ENCODE peak calls at places on chromosomes 6 and 20, in ten cellular contexts. U, B, A, J, I, M, R, V, O and E are unnamed samples.

GRCh38 chr6:2157441-2158127 is 87.8 kb downstream of the GMDS start:
- DNase-seq in R (peak), J (peak), V (peak), B (no peak), I (peak), O (peak), A (no peak), M (no peak), U (no peak), E (peak)

GRCh38 chr6:78513856-78514255 is 353.5 kb upstream of the IRAK1BP1 start:
- DNase-seq in B (no peak), U (no peak), V (no peak), M (peak), I (no peak), O (no peak), R (no peak), A (no peak), J (no peak), E (no peak)

GRCh38 chr6:33746651-33747100 is at the start of gene IP6K3:
- DNase-seq in O (no peak), U (no peak), V (no peak), J (no peak), R (no peak), B (no peak), A (peak), I (peak), M (no peak), E (no peak)

GRCh38 chr6:26016326-26017275 is 54.0 kb downstream of the TRIM38 start:
- DNase-seq in M (no peak), J (peak), A (peak), V (peak), O (peak), U (no peak), I (peak), R (peak), B (no peak), E (peak)

GRCh38 chr6:112429226-112429625 is 82.1 kb downstream of the RFPL4B start:
- DNase-seq in A (no peak), B (no peak), M (no peak), O (peak), R (peak), U (no peak), J (peak), I (no peak), V (no peak), E (peak)

GRCh38 chr20:1757072-1757471 is 99.5 kb upstream of the SIRPG start:
- DNase-seq in A (no peak), O (peak), I (no peak), B (no peak), J (no peak), V (peak), R (no peak), U (no peak), M (no peak), E (no peak)

GRCh38 chr20:36015806-36016401 is 47.5 kb downstream of the CNBD2 start:
- DNase-seq in R (no peak), B (no peak), O (no peak), J (no peak), V (no peak), A (no peak), U (no peak), M (no peak), I (no peak), E (no peak)

GRCh38 chr20:45836841-45837240 is 3.2 kb downstream of the SNX21 start:
- DNase-seq in O (peak), R (peak), A (no peak), I (peak), M (no peak), B (no peak), J (no peak), V (no peak), U (no peak), E (no peak)

GRCh38 chr6:113129991-113130390 is 727.2 kb upstream of the MARCKS start:
- DNase-seq in M (no peak), V (no peak), A (no peak), R (no peak), I (no peak), J (no peak), O (no peak), U (no peak), B (no peak), E (no peak)

GRCh38 chr6:3317741-3318211 is 59.0 kb downstream of the PSMG4 start:
- DNase-seq in M (no peak), B (no peak), A (no peak), U (no peak), R (no peak), O (no peak), J (peak), I (peak), V (peak), E (no peak)

GRCh38 chr20:64084209-64085152 is at the start of gene LKAAEAR1:
- DNase-seq in I (peak), B (no peak), J (no peak), U (no peak), R (no peak), V (no peak), M (no peak), A (no peak), O (no peak), E (no peak)

GRCh38 chr20:4130404-4131189 is 115.2 kb upstream of the RNF24 start:
- DNase-seq in R (peak), B (no peak), U (peak), O (peak), V (peak), M (no peak), I (peak), J (peak), A (no peak), E (peak)

GRCh38 chr20:42886801-42887200 is 302.9 kb downstream of the PTPRT start:
- DNase-seq in R (no peak), V (no peak), J (no peak), U (no peak), B (no peak), M (no peak), O (no peak), I (no peak), A (no peak), E (no peak)

GRCh38 chr20:40724566-40724965 is 35.5 kb upstream of the MAFB start:
- DNase-seq in O (no peak), U (no peak), R (no peak), V (no peak), J (no peak), I (no peak), A (no peak), B (no peak), M (no peak), E (no peak)

GRCh38 chr6:43608310-43608763 is 20.7 kb downstream of the GTPBP2 start:
- DNase-seq in B (peak), M (peak), I (peak), A (peak), O (peak), J (peak), R (peak), V (peak), U (peak), E (peak)

GRCh38 chr20:37579091-37579490 is 51.4 kb upstream of the BLCAP start:
- DNase-seq in M (no peak), J (no peak), B (no peak), O (no peak), U (no peak), I (no peak), R (no peak), A (no peak), V (no peak), E (no peak)

GRCh38 chr6:170049641-170050491 is 241.0 kb downstream of the DLL1 start:
- DNase-seq in O (peak), U (no peak), B (peak), A (peak), R (peak), J (peak), V (peak), M (no peak), I (peak), E (peak)

GRCh38 chr20:36975085-36975829 is 23.7 kb upstream of the SAMHD1 start:
- DNase-seq in B (no peak), I (no peak), U (no peak), R (no peak), O (no peak), J (no peak), V (no peak), A (no peak), M (peak), E (no peak)

GRCh38 chr20:61360296-61360695 is 108.2 kb downstream of the CDH4 start:
- DNase-seq in U (no peak), R (no peak), I (no peak), J (no peak), A (no peak), O (no peak), B (no peak), V (no peak), M (no peak), E (no peak)

GRCh38 chr6:25896252-25896651 is 22.2 kb upstream of the SLC17A3 start:
- DNase-seq in B (no peak), J (no peak), A (no peak), V (no peak), U (no peak), R (no peak), I (no peak), O (no peak), M (no peak), E (no peak)

GRCh38 chr6:35487653-35488516 is 9.0 kb downstream of the TEAD3 start:
- DNase-seq in A (no peak), V (no peak), M (no peak), U (no peak), B (no peak), I (peak), O (peak), J (peak), R (peak), E (peak)

GRCh38 chr20:39893013-39893685 is 795.9 kb downstream of the MAFB start:
- DNase-seq in M (no peak), A (no peak), R (peak), B (no peak), O (no peak), V (peak), U (no peak), I (peak), J (peak), E (peak)

GRCh38 chr6:159983641-159984080 is 14.8 kb downstream of the IGF2R start:
- DNase-seq in J (peak), O (peak), M (no peak), B (no peak), R (peak), V (peak), U (no peak), A (no peak), I (peak), E (peak)
- H3K4me3 ChIP-seq in J (no peak), O (no peak), M (no peak), B (no peak), R (no peak), V (no peak), U (no peak), A (no peak), I (no peak), E (no peak)

GRCh38 chr6:52617087-52617486 is 40.2 kb upstream of the TRAM2 start:
- DNase-seq in M (no peak), O (peak), V (no peak), U (no peak), I (peak), B (no peak), A (no peak), R (no peak), J (peak), E (peak)

GRCh38 chr6:52622810-52623209 is 46.0 kb upstream of the TRAM2 start:
- DNase-seq in J (no peak), U (no peak), I (no peak), V (no peak), O (no peak), A (no peak), R (no peak), M (no peak), B (no peak), E (no peak)

GRCh38 chr6:52620906-52621190 is 44.0 kb upstream of the TRAM2 start:
- DNase-seq in B (no peak), I (peak), O (no peak), R (no peak), M (no peak), U (no peak), A (no peak), V (no peak), J (no peak), E (no peak)

GRCh38 chr6:52616271-52616670 is 39.4 kb upstream of the TRAM2 start:
- DNase-seq in U (no peak), M (no peak), A (no peak), V (no peak), I (peak), R (no peak), O (no peak), J (peak), B (no peak), E (no peak)

DNA sequence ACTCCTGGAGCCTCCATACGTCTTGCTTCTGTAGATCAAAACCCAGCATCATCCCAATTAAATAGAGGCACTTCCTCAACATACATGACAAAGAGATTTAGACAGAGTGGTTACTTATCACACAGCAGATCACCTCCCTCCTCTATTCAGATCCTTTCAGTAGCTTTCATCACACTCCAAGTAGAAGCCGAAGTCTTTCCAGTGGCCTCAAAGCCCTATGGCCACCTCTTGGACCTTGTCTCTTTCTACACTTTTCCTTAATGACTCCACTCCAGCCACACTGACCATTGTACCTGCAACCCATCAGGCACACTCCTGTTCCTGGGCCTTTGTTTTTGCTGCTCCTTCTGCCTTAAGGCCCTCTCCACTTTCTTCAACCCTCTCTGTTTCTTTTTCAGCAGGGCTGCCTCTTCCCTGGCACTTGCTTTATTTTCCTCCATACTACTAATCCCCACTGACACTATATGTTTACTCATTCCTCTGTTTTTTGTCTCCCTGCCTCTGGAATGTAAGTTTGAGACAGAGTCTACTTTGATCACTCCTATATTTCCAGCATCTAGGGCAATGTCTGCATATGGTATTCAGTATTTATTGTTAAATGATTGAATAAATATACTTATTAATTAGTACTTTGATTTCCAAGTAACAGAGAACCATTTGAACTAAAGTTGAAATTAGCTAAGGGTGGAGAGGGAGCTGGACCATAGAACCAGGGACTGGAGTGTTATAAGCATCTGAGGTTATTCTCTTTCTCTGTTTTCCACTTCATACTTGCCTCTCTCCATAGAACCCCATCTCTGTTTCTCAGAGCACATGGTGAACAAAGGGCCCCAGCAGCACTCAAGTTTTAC is 43.4 kb upstream of the TRAM2 start:
- DNase-seq in I (no peak), J (no peak), M (no peak), O (no peak), R (no peak), A (no peak), U (no peak), B (no peak), V (no peak), E (no peak)
- TF ChIP-seq CTCF in I (no peak), J (no peak), M (no peak), O (no peak), R (no peak), A (no peak), U (no peak), B (no peak), V (no peak), E (no peak)

GRCh38 chr6:165807249-165807951 is 144.4 kb upstream of the PDE10A start:
- DNase-seq in J (no peak), I (no peak), O (no peak), V (peak), M (no peak), B (peak), R (no peak), U (no peak), A (no peak), E (no peak)

GRCh38 chr6:165804331-165805066 is 141.5 kb upstream of the PDE10A start:
- DNase-seq in A (no peak), M (no peak), I (no peak), V (peak), U (no peak), R (peak), O (peak), B (no peak), J (no peak), E (peak)

GRCh38 chr6:165805604-165806003 is 142.6 kb upstream of the PDE10A start:
- DNase-seq in R (no peak), M (no peak), V (no peak), J (no peak), A (no peak), O (no peak), U (no peak), B (no peak), I (no peak), E (peak)

GRCh38 chr6:165806126-165806810 is 143.2 kb upstream of the PDE10A start:
- DNase-seq in A (peak), B (no peak), R (no peak), M (no peak), I (no peak), J (no peak), U (no peak), V (no peak), O (no peak), E (no peak)

GRCh38 chr6:165805067-165805525 is 142.1 kb upstream of the PDE10A start:
- DNase-seq in M (no peak), R (no peak), J (no peak), V (no peak), I (no peak), U (no peak), O (no peak), A (no peak), B (no peak), E (no peak)
- H3K4me3 ChIP-seq in M (no peak), R (peak), J (no peak), V (no peak), I (no peak), U (no peak), O (peak), A (peak), B (no peak), E (peak)

GRCh38 chr6:90295854-90296345 is 743 bp downstream of the BACH2 start:
- DNase-seq in U (peak), R (peak), A (peak), J (peak), B (peak), O (peak), I (peak), V (peak), M (peak), E (peak)
- TF ChIP-seq CTCF in U (no peak), R (no peak), A (peak), J (no peak), B (no peak), O (no peak), I (no peak), V (no peak), M (peak), E (peak)